ENCODE peak calls at places on chromosomes 2 and 18, in seven cellular contexts. I, Y, Z, G, R, C and Q are unnamed samples.

GRCh38 chr2:232876978-232877441 is 6.9 kb downstream of the SNORC start:
- DNase-seq in I (no peak), Y (no peak), Z (no peak), G (no peak), R (no peak), C (no peak), Q (no peak)

GRCh38 chr18:71887509-71887908 is 656.6 kb downstream of the CBLN2 start:
- DNase-seq in I (no peak), Y (no peak), Z (no peak), G (no peak), R (no peak), C (no peak), Q (no peak)

GRCh38 chr2:148965596-148966431 is 72.7 kb upstream of the LYPD6B start:
- DNase-seq in I (no peak), Y (no peak), Z (no peak), G (no peak), R (no peak), C (peak), Q (no peak)

GRCh38 chr2:196131384-196131861 is 40.0 kb downstream of the STK17B start:
- DNase-seq in I (no peak), Y (peak), Z (peak), G (peak), R (peak), C (no peak), Q (no peak)

GRCh38 chr2:7866825-7867224 is 815.0 kb upstream of the ID2 start:
- DNase-seq in I (no peak), Y (no peak), Z (no peak), G (no peak), R (no peak), C (no peak), Q (no peak)

GRCh38 chr18:12318334-12318697 is 10.3 kb downstream of the TUBB6 start:
- DNase-seq in I (no peak), Y (no peak), Z (no peak), G (no peak), R (no peak), C (no peak), Q (no peak)

GRCh38 chr2:43480874-43481273 is 115.0 kb downstream of the THADA start:
- DNase-seq in I (no peak), Y (no peak), Z (no peak), G (no peak), R (no peak), C (no peak), Q (peak)

GRCh38 chr2:133561045-133561852 is 7.0 kb downstream of the NCKAP5 start:
- DNase-seq in I (no peak), Y (peak), Z (peak), G (peak), R (no peak), C (peak), Q (peak)

GRCh38 chr2:6025391-6025790 is 333.2 kb downstream of the SOX11 start:
- DNase-seq in I (no peak), Y (no peak), Z (no peak), G (no peak), R (no peak), C (no peak), Q (no peak)

GRCh38 chr2:237774811-237775553 is 23.6 kb upstream of the RBM44 start:
- DNase-seq in I (no peak), Y (peak), Z (peak), G (peak), R (peak), C (peak), Q (peak)

GRCh38 chr2:239644016-239644415 is 243.2 kb upstream of the HDAC4 start:
- DNase-seq in I (no peak), Y (peak), Z (no peak), G (peak), R (no peak), C (no peak), Q (no peak)

GRCh38 chr2:224398289-224398688 is 3.6 kb downstream of the FAM124B start:
- DNase-seq in I (no peak), Y (no peak), Z (no peak), G (no peak), R (no peak), C (no peak), Q (no peak)

GRCh38 chr2:160432633-160433032 is 61.0 kb downstream of the RBMS1 start:
- DNase-seq in I (no peak), Y (peak), Z (no peak), G (peak), R (no peak), C (no peak), Q (peak)

GRCh38 chr2:222733846-222734689 is 62.6 kb downstream of the MOGAT1 start:
- DNase-seq in I (peak), Y (no peak), Z (no peak), G (peak), R (no peak), C (no peak), Q (no peak)

GRCh38 chr2:36461039-36461681 is 105.6 kb downstream of the CRIM1 start:
- DNase-seq in I (no peak), Y (peak), Z (no peak), G (peak), R (no peak), C (no peak), Q (peak)

GRCh38 chr2:7430869-7431641 is 513.8 kb downstream of the RNF144A start:
- DNase-seq in I (peak), Y (peak), Z (peak), G (no peak), R (peak), C (peak), Q (peak)

DNA sequence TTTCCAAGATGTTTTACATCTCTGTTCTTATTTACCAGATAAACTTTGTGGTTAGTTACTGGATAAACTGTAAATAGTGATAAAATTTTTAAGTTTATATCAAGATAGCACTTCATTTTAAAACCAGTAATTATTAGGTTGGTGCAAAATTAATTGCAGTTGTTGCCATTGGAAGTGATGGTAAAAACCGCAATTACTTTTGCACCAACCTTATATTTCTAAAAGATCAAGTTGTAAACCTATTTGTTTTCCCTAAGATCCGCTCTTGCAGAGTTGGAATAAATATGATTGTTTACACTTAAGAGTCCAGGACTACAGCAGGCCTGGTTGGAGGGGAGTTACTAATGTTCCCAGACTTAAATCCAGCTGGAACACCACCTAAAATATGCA is 479 bp upstream of the AOX1 start:
- DNase-seq in I (no peak), Y (no peak), Z (no peak), G (no peak), R (no peak), C (no peak), Q (no peak)
- H3K4me3 ChIP-seq in I (peak), Y (peak), Z (peak), G (peak), R (peak), C (peak), Q (peak)

GRCh38 chr2:177232098-177232704 is 19.6 kb downstream of the HNRNPA3 start:
- DNase-seq in I (no peak), Y (no peak), Z (no peak), G (no peak), R (no peak), C (no peak), Q (no peak)
- H3K27ac ChIP-seq in I (peak), Y (no peak), Z (no peak), G (no peak), R (no peak), C (peak), Q (no peak)

GRCh38 chr18:21243041-21243431 is 1.0 kb downstream of the GREB1L start:
- DNase-seq in I (no peak), Y (peak), Z (no peak), G (peak), R (no peak), C (peak), Q (peak)
- H3K4me3 ChIP-seq in I (peak), Y (peak), Z (peak), G (peak), R (peak), C (peak), Q (peak)

GRCh38 chr18:8529609-8530008 is 79.6 kb upstream of the RAB12 start:
- DNase-seq in I (no peak), Y (no peak), Z (no peak), G (no peak), R (no peak), C (no peak), Q (no peak)

GRCh38 chr18:8525692-8526091 is 83.5 kb upstream of the RAB12 start:
- DNase-seq in I (no peak), Y (peak), Z (no peak), G (no peak), R (no peak), C (peak), Q (no peak)

GRCh38 chr18:8522756-8523155 is 86.5 kb upstream of the RAB12 start:
- DNase-seq in I (no peak), Y (no peak), Z (no peak), G (no peak), R (no peak), C (no peak), Q (no peak)

DNA sequence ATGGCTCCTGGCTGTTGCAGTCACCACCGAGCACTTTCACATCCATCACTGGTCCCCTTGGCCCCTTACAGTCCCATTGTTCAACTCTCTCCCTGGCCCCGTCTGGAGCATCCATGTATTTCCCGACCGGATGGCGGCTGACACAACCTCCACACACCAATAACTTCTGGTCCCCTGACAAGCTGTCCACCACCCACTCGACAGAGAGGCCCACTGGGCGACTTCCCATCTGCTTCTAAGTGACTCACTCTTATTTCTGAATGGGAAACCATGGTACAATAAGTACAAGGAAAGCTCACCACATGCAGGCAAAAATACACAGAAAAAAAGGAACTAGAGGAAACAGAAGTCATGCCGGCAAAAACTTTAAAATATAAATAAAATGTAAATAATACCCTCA is 82.9 kb upstream of the RAB12 start:
- DNase-seq in I (no peak), Y (no peak), Z (no peak), G (no peak), R (no peak), C (no peak), Q (no peak)
- H3K27ac ChIP-seq in I (no peak), Y (no peak), Z (no peak), G (no peak), R (no peak), C (no peak), Q (no peak)

GRCh38 chr2:188364033-188364432 is 72.4 kb downstream of the GULP1 start:
- DNase-seq in I (no peak), Y (no peak), Z (no peak), G (no peak), R (no peak), C (no peak), Q (no peak)
- H3K4me3 ChIP-seq in I (no peak), Y (no peak), Z (no peak), G (no peak), R (no peak), C (no peak), Q (no peak)

GRCh38 chr2:60548844-60549243 is 4.6 kb downstream of the BCL11A start:
- DNase-seq in I (no peak), Y (peak), Z (no peak), G (no peak), R (no peak), C (no peak), Q (no peak)
- H3K27ac ChIP-seq in I (peak), Y (peak), Z (no peak), G (no peak), R (peak), C (no peak), Q (peak)

DNA sequence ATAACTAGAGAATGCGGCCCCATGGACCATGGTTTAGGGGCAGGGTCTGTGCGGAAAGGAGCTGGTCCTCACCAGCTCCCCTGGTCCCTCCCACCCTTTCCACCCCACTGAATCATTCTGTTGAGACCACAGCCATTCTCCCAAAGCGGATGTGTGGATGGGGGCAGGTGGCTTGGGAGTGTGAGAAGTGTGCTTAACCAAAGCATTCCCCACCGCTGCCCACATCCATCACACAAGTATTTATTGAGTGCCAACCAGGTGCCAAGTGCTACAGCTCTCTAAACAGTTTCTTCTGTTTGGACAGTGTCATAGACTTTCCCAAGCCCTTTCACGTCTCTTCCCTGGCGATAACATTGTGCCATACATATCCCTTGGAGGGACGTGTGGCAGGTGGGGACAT is 19.6 kb downstream of the SPEG start:
- DNase-seq in I (no peak), Y (no peak), Z (no peak), G (no peak), R (no peak), C (no peak), Q (peak)
- H3K4me3 ChIP-seq in I (no peak), Y (no peak), Z (no peak), G (no peak), R (no peak), C (no peak), Q (no peak)

GRCh38 chr18:35459997-35460396 is 37.8 kb downstream of the INO80C start:
- DNase-seq in I (no peak), Y (no peak), Z (no peak), G (no peak), R (no peak), C (no peak), Q (no peak)
- H3K27ac ChIP-seq in I (peak), Y (no peak), Z (peak), G (no peak), R (no peak), C (no peak), Q (no peak)

GRCh38 chr2:174595904-174596397 is 1.7 kb downstream of the WIPF1 start:
- DNase-seq in I (no peak), Y (no peak), Z (no peak), G (peak), R (no peak), C (no peak), Q (peak)

GRCh38 chr2:174595415-174595814 is 2.2 kb downstream of the WIPF1 start:
- DNase-seq in I (no peak), Y (no peak), Z (no peak), G (no peak), R (no peak), C (no peak), Q (no peak)

GRCh38 chr2:174593574-174594203 is 3.9 kb downstream of the WIPF1 start:
- DNase-seq in I (no peak), Y (peak), Z (peak), G (peak), R (peak), C (no peak), Q (peak)

GRCh38 chr2:174593041-174593440 is 4.6 kb downstream of the WIPF1 start:
- DNase-seq in I (no peak), Y (no peak), Z (no peak), G (no peak), R (no peak), C (no peak), Q (no peak)

DNA sequence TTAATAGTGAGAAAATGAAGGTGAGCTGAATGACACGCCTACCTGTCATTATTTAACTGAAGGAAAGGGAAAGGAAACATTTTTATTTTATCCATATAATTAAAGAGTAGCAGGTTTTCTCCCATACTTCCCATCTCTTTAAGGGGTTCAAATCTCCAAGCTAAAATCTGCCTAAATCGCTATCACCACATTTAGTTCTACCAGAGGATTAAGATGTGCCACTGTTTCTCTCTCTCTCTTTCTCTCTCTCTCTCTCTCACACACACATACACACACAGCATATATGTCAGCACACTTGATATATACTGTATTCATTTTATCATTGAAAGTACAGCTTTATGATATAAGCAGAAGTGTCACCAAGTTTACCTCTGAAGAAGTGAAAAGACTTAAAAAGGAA is 3.2 kb downstream of the WIPF1 start:
- DNase-seq in I (no peak), Y (no peak), Z (no peak), G (no peak), R (no peak), C (no peak), Q (no peak)
- H3K4me3 ChIP-seq in I (no peak), Y (no peak), Z (peak), G (no peak), R (no peak), C (no peak), Q (no peak)

GRCh38 chr18:21605218-21605617 is 4.7 kb upstream of the ESCO1 start:
- DNase-seq in I (no peak), Y (no peak), Z (no peak), G (no peak), R (no peak), C (no peak), Q (no peak)
- H3K27ac ChIP-seq in I (no peak), Y (no peak), Z (no peak), G (no peak), R (no peak), C (no peak), Q (no peak)